ENCODE peak calls at places on chromosomes 13 and 19, in nine cellular contexts. P, T, Z, J, V, X, B, O and I are unnamed samples.
A peak's percentile ranks its signal among the peaks of the same experiment; 100 is the strongest.

GRCh38 chr19:48353682-48354081 is 10.1 kb downstream of the TMEM143 start:
- DNase-seq in X (peak; percentile 12), V (no peak), Z (peak; percentile 40), B (no peak), J (no peak), O (no peak), P (no peak), T (no peak), I (no peak)

GRCh38 chr13:110421696-110422395 is 114.8 kb downstream of the COL4A2 start:
- DNase-seq in P (no peak), B (peak; percentile 78), X (no peak), V (no peak), J (no peak), O (no peak), Z (no peak), T (no peak), I (no peak)

GRCh38 chr13:25575562-25575961 is 203.8 kb downstream of the ATP8A2 start:
- DNase-seq in V (no peak), P (no peak), X (peak; percentile 19), J (no peak), B (no peak), O (no peak), Z (no peak), T (no peak), I (no peak)

GRCh38 chr13:113297370-113297871 is 382 bp downstream of the LAMP1 start:
- DNase-seq in X (no peak), B (no peak), P (no peak), Z (peak; percentile 56), T (peak; percentile 60), V (no peak), J (peak; percentile 79), O (no peak), I (no peak)

GRCh38 chr19:5786593-5787551 is 2.3 kb upstream of the PRR22 start:
- DNase-seq in P (no peak), T (no peak), J (no peak), O (no peak), B (no peak), X (no peak), V (no peak), Z (no peak), I (no peak)

GRCh38 chr13:47408546-47409319 is 511.9 kb upstream of the HTR2A start:
- DNase-seq in B (no peak), O (no peak), X (peak; percentile 80), P (no peak), J (no peak), Z (no peak), V (no peak), T (no peak), I (no peak)

GRCh38 chr13:30576528-30576927 is 41.2 kb upstream of the USPL1 start:
- DNase-seq in T (peak; percentile 49), Z (no peak), P (no peak), B (peak; percentile 59), O (no peak), V (no peak), X (peak; percentile 27), J (no peak), I (no peak)

GRCh38 chr19:18401580-18402112 is 4.2 kb upstream of the LRRC25 start:
- DNase-seq in B (peak; percentile 83), P (peak; percentile 63), Z (peak; percentile 77), X (peak; percentile 62), V (no peak), O (no peak), T (no peak), J (peak; percentile 73), I (peak; percentile 57)

GRCh38 chr19:7831452-7831851 is 1.4 kb downstream of the EVI5L start:
- DNase-seq in J (no peak), Z (peak; percentile 69), V (no peak), T (no peak), X (peak; percentile 76), P (no peak), O (no peak), B (peak; percentile 36), I (no peak)

GRCh38 chr13:44141213-44141724 is 232.4 kb upstream of the SERP2 start:
- DNase-seq in P (no peak), T (peak; percentile 11), B (no peak), V (peak; percentile 64), X (no peak), O (peak; percentile 40), J (no peak), Z (no peak), I (no peak)

GRCh38 chr19:14381689-14382474 is 638 bp downstream of the ADGRE5 start:
- DNase-seq in T (peak; percentile 82), O (no peak), B (peak; percentile 44), V (no peak), Z (peak; percentile 90), X (peak; percentile 69), J (no peak), P (peak; percentile 37), I (peak; percentile 44)

GRCh38 chr19:13621413-13621812 is 115.1 kb upstream of the CACNA1A start:
- DNase-seq in Z (peak; percentile 99), B (peak; percentile 89), O (no peak), P (no peak), T (no peak), J (no peak), X (peak; percentile 99), V (no peak), I (peak; percentile 14)

GRCh38 chr13:99617474-99618255 is 116.4 kb downstream of the TM9SF2 start:
- DNase-seq in V (no peak), J (no peak), B (peak; percentile 62), T (no peak), Z (peak; percentile 87), P (no peak), X (peak; percentile 46), O (peak; percentile 69), I (peak; percentile 23)

GRCh38 chr13:41916173-41916954 is 44.5 kb downstream of the VWA8 start:
- DNase-seq in O (no peak), P (no peak), Z (peak; percentile 84), V (no peak), T (no peak), X (peak; percentile 59), B (peak; percentile 95), J (no peak), I (no peak)

GRCh38 chr13:30143671-30144400 is 163.5 kb downstream of the KATNAL1 start:
- DNase-seq in O (no peak), T (no peak), Z (peak; percentile 85), V (no peak), P (no peak), B (peak; percentile 77), J (no peak), X (no peak), I (no peak)

DNA sequence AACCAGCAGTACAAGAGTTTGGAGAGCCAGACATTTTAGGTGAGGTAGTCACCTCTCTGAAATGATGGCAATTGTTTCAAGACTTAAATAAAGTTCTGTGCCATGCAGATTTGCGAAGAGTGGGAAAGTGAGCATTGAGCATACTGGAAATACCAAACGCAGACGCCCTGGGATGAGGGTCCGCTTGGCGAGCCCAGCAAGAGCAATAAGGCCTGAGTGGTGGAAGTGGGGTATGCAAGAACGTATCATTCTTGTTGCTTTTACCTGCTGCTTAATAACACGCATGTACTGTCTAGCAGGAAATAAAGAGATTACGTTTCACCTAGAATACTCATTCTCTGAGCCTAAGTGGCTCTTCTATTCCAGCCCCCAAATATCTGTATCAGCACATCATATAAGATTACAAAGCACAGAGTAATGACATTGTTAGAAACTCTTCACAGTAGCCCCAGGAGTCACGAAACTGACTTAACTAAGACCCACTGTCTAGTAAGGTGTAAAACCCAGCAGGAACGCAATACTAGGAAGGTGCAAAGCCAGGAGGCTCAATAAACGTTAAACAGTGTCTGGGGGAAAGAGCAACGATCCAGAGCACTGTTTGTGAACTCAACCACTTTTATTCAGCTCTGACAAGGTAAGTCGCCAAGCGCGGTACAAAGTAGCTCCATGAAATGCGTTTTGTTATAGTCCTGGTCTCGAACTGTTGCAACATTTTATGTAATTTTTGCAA is 1.3 kb downstream of the RCBTB2 start:
- DNase-seq in O (no peak), Z (no peak), V (no peak), J (no peak), X (no peak), P (no peak), T (no peak), B (no peak), I (no peak)
- H3K4me3 ChIP-seq in O (peak overlapping the region; percentile 89), Z (peak overlapping the region; percentile 88), V (peak overlapping the region; percentile 78), J (peak overlapping the region; percentile 83), X (peak overlapping the region; percentile 88), P (peak overlapping the region; percentile 82), T (peak overlapping the region; percentile 88), B (peak overlapping the region; percentile 78), I (peak overlapping the region; percentile 80)

GRCh38 chr19:10789876-10790275 is 46.1 kb downstream of the TMED1 start:
- DNase-seq in V (no peak), X (no peak), P (no peak), Z (no peak), O (no peak), T (no peak), B (no peak), J (no peak), I (no peak)
- H3K4me3 ChIP-seq in V (no peak overlapping the region), X (no peak overlapping the region), P (no peak overlapping the region), Z (no peak overlapping the region), O (no peak overlapping the region), T (no peak overlapping the region), B (no peak overlapping the region), J (no peak overlapping the region), I (no peak overlapping the region)

DNA sequence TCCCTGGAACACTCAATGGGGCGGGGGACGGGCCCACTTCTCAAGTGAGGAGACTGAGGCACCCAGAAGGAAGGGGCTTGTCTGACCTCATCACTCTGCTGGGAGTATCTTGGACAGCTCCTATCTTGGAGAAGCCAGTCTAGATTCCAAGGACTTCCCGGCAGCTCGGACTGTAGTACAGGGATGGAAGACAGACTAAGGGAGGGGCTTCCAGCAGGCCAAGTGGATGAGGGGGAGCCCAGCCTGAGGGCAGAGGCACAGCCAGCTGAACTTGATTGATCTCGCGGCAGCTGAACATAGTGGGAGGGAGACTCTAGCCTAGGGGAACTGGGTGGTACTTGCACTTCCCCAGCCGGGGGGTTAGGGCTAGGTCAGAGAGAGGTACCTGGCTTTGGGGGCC is 702 bp downstream of the CILP2 start:
- DNase-seq in B (no peak), X (no peak), P (no peak), Z (peak; percentile 24), T (no peak), O (no peak), J (no peak), V (no peak), I (no peak)
- H3K4me3 ChIP-seq in B (peak overlapping the region; percentile 43), X (peak overlapping the region; percentile 59), P (peak overlapping the region; percentile 60), Z (no peak overlapping the region), T (peak overlapping the region; percentile 34), O (no peak overlapping the region), J (peak overlapping the region; percentile 65), V (no peak overlapping the region), I (no peak overlapping the region)

GRCh38 chr13:28451482-28452217 is 43.3 kb downstream of the FLT1 start:
- DNase-seq in J (no peak), T (no peak), O (no peak), V (no peak), B (peak; percentile 29), X (no peak), P (no peak), Z (peak; percentile 4), I (peak; percentile 37)
- H3K4me3 ChIP-seq in J (peak overlapping the region; percentile 58), T (no peak overlapping the region), O (no peak overlapping the region), V (no peak overlapping the region), B (no peak overlapping the region), X (no peak overlapping the region), P (peak overlapping the region; percentile 18), Z (no peak overlapping the region), I (no peak overlapping the region)